ENCODE peak calls at places on chromosome 3, in eight cellular contexts. X is MM.1S, V is HS-27A, R is GM04504, F is dorsolateral prefrontal cortex, T is NB4, L is aorta, G is GM23248. Z is an unnamed sample.

GRCh38 chr3:50331364-50331907 is 3.4 kb upstream of the TUSC2 start:
- DNase-seq in V (no peak), R (no peak), G (no peak), F (no peak), X (no peak), T (no peak), L (no peak), Z (no peak)

GRCh38 chr3:12922881-12923431 is 81.6 kb upstream of the RPL32 start:
- DNase-seq in F (no peak), R (no peak), V (no peak), X (no peak), L (no peak), T (no peak), G (no peak), Z (no peak)

GRCh38 chr3:59692117-59692516 is 642.3 kb upstream of the CFAP20DC start:
- DNase-seq in V (no peak), R (no peak), X (no peak), F (no peak), G (no peak), L (no peak), T (no peak), Z (no peak)

GRCh38 chr3:194561306-194561974 is 71.8 kb downstream of the TMEM44 start:
- DNase-seq in R (no peak), G (peak; percentile 91), F (no peak), X (no peak), T (no peak), L (no peak), V (no peak), Z (no peak)

GRCh38 chr3:31227152-31227581 is 305.6 kb upstream of the STT3B start:
- DNase-seq in F (no peak), R (no peak), G (no peak), T (peak; percentile 91), X (no peak), L (no peak), V (no peak), Z (no peak)

GRCh38 chr3:3134750-3135448 is 8.2 kb downstream of the TRNT1 start:
- DNase-seq in L (no peak), X (no peak), V (no peak), T (peak; percentile 8), F (no peak), R (no peak), G (peak; percentile 63), Z (no peak)

GRCh38 chr3:49788056-49788455 is 1.7 kb upstream of the IP6K1 start:
- DNase-seq in R (no peak), V (no peak), L (peak; percentile 31), X (no peak), G (no peak), T (no peak), F (peak; percentile 8), Z (no peak)

GRCh38 chr3:9770276-9770812 is 597 bp upstream of the CAMK1 start:
- DNase-seq in G (no peak), R (no peak), F (peak; percentile 69), V (no peak), L (peak; percentile 95), X (no peak), T (no peak), Z (no peak)

GRCh38 chr3:48898383-48899234 is at the start of gene SLC25A20:
- DNase-seq in X (peak; percentile 94), F (peak; percentile 70), R (peak; percentile 76), G (peak; percentile 94), V (peak; percentile 62), L (peak; percentile 98), T (peak; percentile 89), Z (peak; percentile 89)

GRCh38 chr3:18415132-18415531 is 10.0 kb downstream of the SATB1 start:
- DNase-seq in V (no peak), F (no peak), L (no peak), X (no peak), G (no peak), R (no peak), T (no peak), Z (no peak)